ENCODE peak calls at places on chromosomes 13 and 19, in four cellular contexts. One of them, this sample, is unnamed.

GRCh38 chr13:75670496-75670895 is 34.4 kb downstream of the LMO7 start:
- DNase-seq in K562: no peak
- DNase-seq in HepG2: no peak
- DNase-seq in HCT116: no peak
- DNase-seq in this sample: no peak

GRCh38 chr19:19170053-19170945 is at the start of gene MEF2B:
- DNase-seq in HepG2: peak
- DNase-seq in HCT116: no peak
- DNase-seq in K562: peak
- DNase-seq in this sample: no peak

GRCh38 chr13:37446503-37446902 is 152.1 kb downstream of the POSTN start:
- DNase-seq in K562: no peak
- DNase-seq in HepG2: no peak
- DNase-seq in HCT116: no peak
- DNase-seq in this sample: no peak

GRCh38 chr19:16587031-16588023 is 15.1 kb upstream of the SLC35E1 start:
- DNase-seq in HepG2: no peak
- DNase-seq in HCT116: no peak
- DNase-seq in K562: no peak
- DNase-seq in this sample: no peak

GRCh38 chr13:42992585-42993122 is 613 bp upstream of the EPSTI1 start:
- DNase-seq in HepG2: no peak
- DNase-seq in HCT116: no peak
- DNase-seq in K562: no peak
- DNase-seq in this sample: no peak

GRCh38 chr13:41649659-41650058 is 192.3 kb downstream of the RGCC start:
- DNase-seq in K562: peak
- DNase-seq in HepG2: peak
- DNase-seq in HCT116: peak
- DNase-seq in this sample: no peak

GRCh38 chr13:30111810-30112209 is 195.5 kb downstream of the KATNAL1 start:
- DNase-seq in HepG2: peak
- DNase-seq in K562: peak
- DNase-seq in HCT116: no peak
- DNase-seq in this sample: no peak

GRCh38 chr13:24986826-24987225 is 109.1 kb upstream of the PABPC3 start:
- DNase-seq in HCT116: no peak
- DNase-seq in K562: no peak
- DNase-seq in HepG2: no peak
- DNase-seq in this sample: no peak

GRCh38 chr19:48330012-48330681 is 4.8 kb downstream of the EMP3 start:
- DNase-seq in K562: no peak
- DNase-seq in HepG2: no peak
- DNase-seq in HCT116: no peak
- DNase-seq in this sample: no peak

GRCh38 chr19:14514215-14514871 is 3.9 kb downstream of the DNAJB1 start:
- DNase-seq in K562: no peak
- DNase-seq in HCT116: no peak
- DNase-seq in HepG2: no peak
- DNase-seq in this sample: no peak
- TF ChIP-seq TCF7L2 in K562: no peak
- TF ChIP-seq TCF7L2 in HCT116: no peak
- TF ChIP-seq TCF7L2 in HepG2: no peak
- TF ChIP-seq TCF7L2 in this sample: no peak

DNA sequence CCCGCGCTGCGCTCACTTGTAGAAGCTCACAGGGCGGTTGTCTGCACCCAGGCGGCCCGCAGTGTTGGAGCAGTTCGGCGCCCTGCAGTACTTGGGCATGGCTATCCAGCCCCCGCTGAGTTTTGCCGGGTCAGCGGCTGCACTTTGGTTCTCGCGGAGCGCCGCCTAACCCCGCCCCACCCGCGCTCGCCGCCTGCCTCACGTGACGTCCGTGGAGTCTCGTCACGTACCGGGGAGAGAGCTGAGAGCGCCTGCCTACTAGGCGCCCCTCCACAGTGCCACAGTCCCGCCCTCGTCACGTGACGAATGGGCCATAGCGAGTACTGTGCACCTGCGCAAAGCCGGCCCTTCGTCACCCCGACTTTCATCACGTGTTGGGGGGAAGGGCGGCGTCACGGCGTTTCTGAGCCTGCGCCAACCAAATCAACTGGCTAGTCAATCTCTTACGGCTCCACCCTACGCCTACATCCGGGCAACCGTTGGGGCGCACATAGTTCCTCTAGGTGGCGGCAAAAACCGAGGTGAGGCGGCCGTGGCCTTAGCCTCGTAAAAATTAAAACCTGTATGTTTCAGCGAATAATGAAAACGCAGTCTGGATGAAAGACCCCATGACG is at the start of gene THAP8:
- DNase-seq in HepG2: peak
- DNase-seq in K562: peak
- DNase-seq in HCT116: peak
- DNase-seq in this sample: peak
- TF ChIP-seq REST in HepG2: no peak
- TF ChIP-seq REST in K562: no peak
- TF ChIP-seq REST in HCT116: no peak
- TF ChIP-seq REST in this sample: no peak

GRCh38 chr19:15021286-15022007 is 27.8 kb upstream of the CASP14 start:
- DNase-seq in HepG2: no peak
- DNase-seq in HCT116: no peak
- DNase-seq in K562: no peak
- DNase-seq in this sample: no peak

GRCh38 chr19:15010497-15011255 is 31.0 kb upstream of the SLC1A6 start:
- DNase-seq in HCT116: no peak
- DNase-seq in K562: no peak
- DNase-seq in HepG2: no peak
- DNase-seq in this sample: no peak

GRCh38 chr19:15014579-15014978 is 34.7 kb upstream of the CASP14 start:
- DNase-seq in HepG2: no peak
- DNase-seq in HCT116: no peak
- DNase-seq in K562: peak
- DNase-seq in this sample: no peak

GRCh38 chr19:15015946-15016542 is 33.2 kb upstream of the CASP14 start:
- DNase-seq in HCT116: no peak
- DNase-seq in K562: peak
- DNase-seq in HepG2: peak
- DNase-seq in this sample: no peak
- TF ChIP-seq TCF7L2 in HCT116: no peak
- TF ChIP-seq TCF7L2 in K562: no peak
- TF ChIP-seq TCF7L2 in HepG2: no peak
- TF ChIP-seq TCF7L2 in this sample: no peak

GRCh38 chr19:50329146-50329925 is at the start of gene KCNC3:
- DNase-seq in HepG2: peak
- DNase-seq in HCT116: peak
- DNase-seq in K562: peak
- DNase-seq in this sample: peak
- TF ChIP-seq REST in HepG2: no peak
- TF ChIP-seq REST in HCT116: no peak
- TF ChIP-seq REST in K562: no peak
- TF ChIP-seq REST in this sample: no peak

GRCh38 chr13:114111577-114111976 is 20.8 kb downstream of the RASA3 start:
- DNase-seq in K562: no peak
- DNase-seq in HepG2: no peak
- DNase-seq in HCT116: no peak
- DNase-seq in this sample: no peak
- TF ChIP-seq TCF7L2 in K562: no peak
- TF ChIP-seq TCF7L2 in HepG2: no peak
- TF ChIP-seq TCF7L2 in HCT116: no peak
- TF ChIP-seq TCF7L2 in this sample: no peak

This sample was measured in Panc1.